ENCODE peak calls at places on chromosome 6, in six cellular contexts. Y, I, P, N, F and A are unnamed samples.

GRCh38 chr6:8548979-8549378 is 113.6 kb upstream of the SLC35B3 start:
- DNase-seq in Y (no peak), I (no peak), P (no peak), N (no peak), F (no peak), A (no peak)

GRCh38 chr6:126152346-126152745 is 166.0 kb downstream of the TRMT11 start:
- DNase-seq in Y (no peak), I (no peak), P (no peak), N (no peak), F (no peak), A (no peak)

GRCh38 chr6:144811140-144811539 is 526.0 kb downstream of the UTRN start:
- DNase-seq in Y (no peak), I (no peak), P (no peak), N (no peak), F (no peak), A (no peak)

GRCh38 chr6:5277589-5277988 is 16.3 kb downstream of the FARS2 start:
- DNase-seq in Y (no peak), I (no peak), P (no peak), N (no peak), F (no peak), A (no peak)

GRCh38 chr6:46090115-46091079 is 39.4 kb upstream of the ENPP4 start:
- DNase-seq in Y (peak), I (peak), P (peak), N (peak), F (peak), A (peak)

GRCh38 chr6:26388014-26388413 is 5.1 kb downstream of the BTN2A2 start:
- DNase-seq in Y (no peak), I (no peak), P (no peak), N (no peak), F (no peak), A (no peak)

GRCh38 chr6:148358196-148358785 is 15.7 kb downstream of the SASH1 start:
- DNase-seq in Y (peak), I (no peak), P (no peak), N (no peak), F (no peak), A (no peak)

GRCh38 chr6:136180729-136181128 is 69.4 kb downstream of the MTFR2 start:
- DNase-seq in Y (no peak), I (no peak), P (no peak), N (no peak), F (no peak), A (no peak)

GRCh38 chr6:99458319-99458718 is 33.2 kb upstream of the PNISR start:
- DNase-seq in Y (peak), I (no peak), P (no peak), N (no peak), F (no peak), A (peak)

GRCh38 chr6:95917034-95917433 is 98.7 kb upstream of the FUT9 start:
- DNase-seq in Y (no peak), I (no peak), P (no peak), N (no peak), F (no peak), A (no peak)

GRCh38 chr6:73556796-73557195 is 36.0 kb upstream of the EEF1A1 start:
- DNase-seq in Y (no peak), I (no peak), P (no peak), N (no peak), F (no peak), A (no peak)

GRCh38 chr6:55578537-55579363 is at the start of gene HMGCLL1:
- DNase-seq in Y (peak), I (peak), P (peak), N (no peak), F (peak), A (no peak)

GRCh38 chr6:14283600-14284235 is 166.1 kb downstream of the CD83 start:
- DNase-seq in Y (peak), I (no peak), P (no peak), N (no peak), F (no peak), A (no peak)

GRCh38 chr6:13474360-13474759 is 13.0 kb downstream of the GFOD1 start:
- DNase-seq in Y (no peak), I (no peak), P (no peak), N (no peak), F (no peak), A (no peak)

GRCh38 chr6:85163553-85163952 is 286.3 kb upstream of the NT5E start:
- DNase-seq in Y (no peak), I (no peak), P (no peak), N (no peak), F (no peak), A (no peak)

GRCh38 chr6:25815194-25815593 is 16.7 kb downstream of the SLC17A1 start:
- DNase-seq in Y (no peak), I (no peak), P (no peak), N (no peak), F (no peak), A (no peak)

GRCh38 chr6:147381734-147382133 is 126.8 kb upstream of the SAMD5 start:
- DNase-seq in Y (peak), I (no peak), P (no peak), N (no peak), F (no peak), A (no peak)

GRCh38 chr6:44650947-44651346 is 263.4 kb downstream of the CDC5L start:
- DNase-seq in Y (no peak), I (no peak), P (no peak), N (no peak), F (no peak), A (no peak)

GRCh38 chr6:142551145-142551811 is 249.5 kb downstream of the ADGRG6 start:
- DNase-seq in Y (peak), I (peak), P (no peak), N (peak), F (no peak), A (peak)

GRCh38 chr6:89032599-89032998 is 48.0 kb upstream of the PNRC1 start:
- DNase-seq in Y (no peak), I (no peak), P (no peak), N (no peak), F (no peak), A (peak)

GRCh38 chr6:148443798-148444560 is 101.3 kb downstream of the SASH1 start:
- DNase-seq in Y (no peak), I (no peak), P (no peak), N (no peak), F (no peak), A (no peak)

GRCh38 chr6:170210026-170210390 is 80.9 kb downstream of the DLL1 start:
- DNase-seq in Y (no peak), I (no peak), P (no peak), N (no peak), F (no peak), A (no peak)

GRCh38 chr6:112622036-112622435 is 274.9 kb downstream of the RFPL4B start:
- DNase-seq in Y (peak), I (no peak), P (no peak), N (no peak), F (no peak), A (no peak)

GRCh38 chr6:27591660-27592059 is 118.8 kb upstream of the ZNF184 start:
- DNase-seq in Y (peak), I (no peak), P (no peak), N (no peak), F (no peak), A (peak)

GRCh38 chr6:72946766-72947165 is 278.5 kb downstream of the KHDC1L start:
- DNase-seq in Y (peak), I (no peak), P (no peak), N (no peak), F (no peak), A (no peak)

GRCh38 chr6:5619249-5619648 is 357.9 kb downstream of the FARS2 start:
- DNase-seq in Y (no peak), I (no peak), P (no peak), N (peak), F (no peak), A (peak)

GRCh38 chr6:77425216-77425615 is 38.1 kb downstream of the HTR1B start:
- DNase-seq in Y (peak), I (no peak), P (no peak), N (no peak), F (no peak), A (no peak)

GRCh38 chr6:165664553-165665383 is 1.7 kb upstream of the PDE10A start:
- DNase-seq in Y (peak), I (no peak), P (no peak), N (no peak), F (no peak), A (no peak)

GRCh38 chr6:117976030-117976651 is 69.1 kb downstream of the SLC35F1 start:
- DNase-seq in Y (peak), I (no peak), P (no peak), N (peak), F (no peak), A (peak)

GRCh38 chr6:136717297-136717990 is 74.8 kb downstream of the MAP3K5 start:
- DNase-seq in Y (peak), I (no peak), P (no peak), N (no peak), F (no peak), A (no peak)

GRCh38 chr6:88623531-88623930 is 339.9 kb downstream of the RNGTT start:
- DNase-seq in Y (no peak), I (no peak), P (no peak), N (no peak), F (no peak), A (no peak)

GRCh38 chr6:20408851-20409250 is 7.2 kb downstream of the E2F3 start:
- DNase-seq in Y (no peak), I (no peak), P (no peak), N (no peak), F (no peak), A (no peak)

GRCh38 chr6:32840604-32841246 is 2.2 kb upstream of the TAP2 start:
- DNase-seq in Y (no peak), I (no peak), P (no peak), N (peak), F (no peak), A (peak)

GRCh38 chr6:22737331-22737730 is 168.0 kb downstream of the HDGFL1 start:
- DNase-seq in Y (peak), I (no peak), P (peak), N (no peak), F (peak), A (peak)

GRCh38 chr6:11245406-11245990 is 13.0 kb upstream of the NEDD9 start:
- DNase-seq in Y (peak), I (no peak), P (no peak), N (no peak), F (no peak), A (no peak)

GRCh38 chr6:135250234-135250633 is 69.1 kb downstream of the MYB start:
- DNase-seq in Y (no peak), I (no peak), P (no peak), N (no peak), F (no peak), A (no peak)

GRCh38 chr6:21033575-21034026 is 499.3 kb downstream of the CDKAL1 start:
- DNase-seq in Y (peak), I (no peak), P (peak), N (no peak), F (no peak), A (no peak)

GRCh38 chr6:33439956-33440648 is 14.3 kb upstream of the ZBTB9 start:
- DNase-seq in Y (no peak), I (no peak), P (no peak), N (no peak), F (no peak), A (no peak)

GRCh38 chr6:157238346-157238745 is 85.0 kb downstream of the TMEM242 start:
- DNase-seq in Y (no peak), I (no peak), P (no peak), N (no peak), F (no peak), A (no peak)

GRCh38 chr6:157236040-157236725 is 87.1 kb downstream of the TMEM242 start:
- DNase-seq in Y (no peak), I (peak), P (peak), N (peak), F (no peak), A (no peak)

GRCh38 chr6:157233156-157233555 is 90.2 kb downstream of the TMEM242 start:
- DNase-seq in Y (no peak), I (no peak), P (no peak), N (no peak), F (no peak), A (no peak)

GRCh38 chr6:157233686-157234085 is 89.6 kb downstream of the TMEM242 start:
- DNase-seq in Y (no peak), I (no peak), P (no peak), N (no peak), F (no peak), A (no peak)

DNA sequence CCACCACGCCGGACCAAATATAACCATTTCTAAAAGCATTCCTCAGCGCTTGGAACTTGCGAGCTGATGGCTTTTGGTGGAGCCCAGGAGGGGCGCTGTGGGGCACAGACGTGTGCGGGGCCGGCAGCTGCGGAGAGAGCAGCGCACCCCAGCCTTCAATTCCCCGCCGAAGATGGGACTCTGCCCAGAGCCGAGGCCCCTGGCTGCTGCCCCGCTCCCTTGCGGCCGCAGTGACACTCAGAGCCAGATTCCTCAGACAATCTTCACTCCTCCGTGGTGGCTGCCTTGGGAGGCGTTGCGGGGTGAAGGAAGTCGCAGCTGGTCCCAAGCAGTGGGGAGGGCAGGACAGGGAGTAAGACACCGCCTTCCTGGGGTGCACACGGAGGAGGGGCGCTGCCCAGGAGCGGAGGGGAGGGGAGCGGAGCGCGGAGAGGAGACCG is 87.7 kb downstream of the TMEM242 start:
- DNase-seq in Y (peak), I (peak), P (peak), N (peak), F (peak), A (no peak)
- H3K4me3 ChIP-seq in Y (peak), I (peak), P (peak), N (peak), F (peak), A (no peak)

DNA sequence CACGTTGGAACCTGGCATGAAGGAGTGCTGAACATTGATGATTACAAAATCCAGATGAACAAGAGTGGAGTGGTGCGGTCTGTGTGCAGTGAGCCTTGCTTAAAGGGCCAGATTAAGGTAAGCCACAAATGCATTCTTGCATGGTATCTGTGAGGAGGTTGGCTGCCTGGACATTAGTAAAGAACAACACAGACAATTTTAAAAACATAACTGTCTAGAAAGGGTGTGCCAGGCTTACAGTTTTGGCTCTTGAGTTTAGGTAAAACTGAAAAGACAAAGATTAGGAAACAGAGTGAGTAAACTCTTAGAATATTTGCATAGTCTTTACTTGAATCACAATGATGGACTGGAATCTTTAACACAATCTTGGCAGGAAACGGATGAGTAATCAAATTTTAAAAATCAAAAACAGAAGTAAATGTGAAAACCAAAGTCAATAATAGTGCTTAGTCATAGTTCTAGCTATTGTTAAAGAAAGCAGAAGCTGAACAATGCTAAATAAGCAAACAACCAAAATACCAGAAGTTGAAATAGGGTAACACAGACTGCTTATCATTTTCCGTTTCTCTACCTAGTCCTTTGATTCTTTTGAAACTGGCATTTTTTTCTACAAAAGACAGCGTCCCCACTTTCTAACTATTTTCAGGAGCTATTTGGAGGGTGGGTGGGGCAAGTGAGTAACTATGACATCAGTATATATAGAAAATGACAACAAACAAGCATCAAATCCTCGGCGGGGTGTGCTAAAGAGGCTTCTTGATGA is 185.9 kb upstream of the RAB32 start:
- DNase-seq in Y (peak), I (no peak), P (no peak), N (no peak), F (no peak), A (no peak)
- H3K4me3 ChIP-seq in Y (peak), I (no peak), P (no peak), N (no peak), F (no peak), A (no peak)

DNA sequence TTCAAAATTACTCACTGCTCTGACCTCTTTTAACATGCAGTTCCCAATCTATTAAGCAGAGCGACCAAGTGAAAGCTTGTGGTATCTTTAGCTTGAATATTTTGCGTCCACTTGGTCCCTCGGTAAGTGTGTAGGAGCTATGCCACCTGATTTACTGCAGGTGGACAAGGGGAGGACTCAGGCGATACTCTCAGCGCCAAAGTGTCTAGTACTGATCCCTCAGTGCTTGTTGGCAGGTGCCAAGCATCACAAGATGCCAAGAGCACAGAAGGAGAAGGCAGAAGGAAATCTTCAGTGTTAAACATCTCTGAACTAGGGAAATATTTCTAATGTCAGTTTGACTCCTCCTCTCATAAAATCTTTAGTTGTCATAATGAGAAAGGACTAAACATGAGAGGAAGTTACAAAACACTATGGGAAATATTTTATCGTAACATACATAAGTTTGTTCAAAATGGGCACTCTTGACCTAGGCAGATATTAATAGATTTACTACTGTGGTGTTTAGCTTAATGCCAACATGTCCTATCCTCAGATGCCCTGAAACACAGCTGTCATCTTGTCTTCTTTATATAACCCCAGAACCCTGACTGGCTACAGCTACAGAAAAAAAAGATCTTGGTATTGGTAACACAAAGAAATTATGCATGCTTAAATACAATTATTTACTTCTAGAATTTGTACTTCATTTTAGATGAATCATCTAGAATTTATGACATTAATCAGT is 19.5 kb downstream of the NHLRC1 start:
- DNase-seq in Y (no peak), I (no peak), P (no peak), N (no peak), F (no peak), A (no peak)
- H3K4me3 ChIP-seq in Y (no peak), I (no peak), P (no peak), N (no peak), F (no peak), A (no peak)

DNA sequence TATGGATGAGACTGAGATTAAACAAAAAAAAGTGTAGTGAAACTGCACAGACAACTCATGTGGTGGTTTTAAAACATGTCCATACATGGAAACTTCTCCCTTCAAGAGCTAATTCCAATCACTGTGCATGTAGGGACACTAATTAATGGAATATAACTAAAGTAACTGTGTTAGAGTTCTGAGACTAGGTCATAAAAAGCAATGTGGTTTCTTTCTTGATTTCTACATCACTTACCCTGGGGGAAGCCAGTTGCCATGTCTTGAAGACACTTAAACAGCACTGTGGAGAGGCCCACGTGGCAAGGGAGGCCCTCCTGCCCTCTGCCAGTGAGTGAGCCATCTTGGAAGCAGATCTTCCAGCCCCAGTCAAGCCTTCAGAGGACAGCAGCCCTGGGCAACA is 118.2 kb upstream of the DST start:
- DNase-seq in Y (no peak), I (no peak), P (no peak), N (no peak), F (no peak), A (no peak)
- H3K4me3 ChIP-seq in Y (no peak), I (no peak), P (no peak), N (no peak), F (no peak), A (no peak)

GRCh38 chr6:17280552-17281090 is 540 bp upstream of the RBM24 start:
- DNase-seq in Y (peak), I (peak), P (peak), N (no peak), F (no peak), A (no peak)

GRCh38 chr6:17278289-17279061 is 2.7 kb upstream of the RBM24 start:
- DNase-seq in Y (peak), I (no peak), P (no peak), N (no peak), F (no peak), A (no peak)

GRCh38 chr6:17277256-17277655 is 3.9 kb upstream of the RBM24 start:
- DNase-seq in Y (no peak), I (no peak), P (no peak), N (no peak), F (no peak), A (no peak)

GRCh38 chr6:17280138-17280537 is 1.0 kb upstream of the RBM24 start:
- DNase-seq in Y (peak), I (no peak), P (no peak), N (no peak), F (no peak), A (no peak)

DNA sequence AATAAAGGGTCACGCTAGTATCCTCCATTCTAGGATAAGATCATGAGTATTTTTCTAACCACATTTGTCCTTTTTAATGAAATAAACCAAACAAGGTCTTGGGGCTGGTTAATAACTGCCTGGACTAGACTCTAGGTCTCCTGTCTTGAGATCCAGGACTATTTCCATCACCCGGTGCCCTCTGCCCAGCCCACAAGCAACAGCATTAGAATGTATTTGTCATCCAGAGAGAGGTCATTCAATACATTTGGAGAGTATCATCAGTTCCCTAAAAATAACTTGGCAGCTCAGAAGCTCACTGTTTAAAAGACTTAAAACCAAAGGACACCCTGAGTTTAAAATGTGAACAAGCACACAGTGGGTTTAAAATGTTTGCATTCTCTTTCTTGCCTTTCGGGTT is 4.4 kb upstream of the RBM24 start:
- DNase-seq in Y (peak), I (no peak), P (peak), N (no peak), F (no peak), A (no peak)
- H3K4me3 ChIP-seq in Y (no peak), I (no peak), P (peak), N (no peak), F (no peak), A (no peak)